ENCODE peak calls at places on chromosomes 1 and 21, in seven cellular contexts. D, H, A, S, R, B and Y are unnamed samples.

GRCh38 chr1:159200759-159201158 is 3.9 kb upstream of the ACKR1 start:
- DNase-seq in D (no peak), R (no peak), B (no peak), A (no peak), S (no peak), H (no peak), Y (no peak)

GRCh38 chr1:180917306-180918065 is 4.8 kb downstream of the KIAA1614 start:
- DNase-seq in A (no peak), B (no peak), R (peak), H (no peak), S (no peak), D (no peak), Y (no peak)

GRCh38 chr1:103220503-103221095 is 112.3 kb upstream of the COL11A1 start:
- DNase-seq in R (peak), A (no peak), H (no peak), B (no peak), S (no peak), D (peak), Y (no peak)

GRCh38 chr1:32525053-32525452 is 14.2 kb upstream of the ZBTB8A start:
- DNase-seq in H (no peak), D (peak), B (peak), R (no peak), A (no peak), S (no peak), Y (no peak)

GRCh38 chr1:5473268-5473667 is 519.0 kb downstream of the NPHP4 start:
- DNase-seq in H (no peak), A (no peak), S (no peak), B (no peak), R (no peak), D (no peak), Y (no peak)

GRCh38 chr1:41618066-41618825 is 133.8 kb upstream of the EDN2 start:
- DNase-seq in S (peak), R (peak), D (no peak), B (peak), H (peak), A (no peak), Y (no peak)

GRCh38 chr1:89518116-89518780 is 6.4 kb upstream of the LRRC8B start:
- DNase-seq in S (no peak), R (peak), H (no peak), A (no peak), D (no peak), B (no peak), Y (no peak)

GRCh38 chr1:43766086-43766784 is 58.9 kb downstream of the ST3GAL3 start:
- DNase-seq in A (no peak), R (no peak), H (peak), B (peak), D (no peak), S (no peak), Y (no peak)

GRCh38 chr1:166032901-166033371 is 133.9 kb downstream of the FAM78B start:
- DNase-seq in A (no peak), H (no peak), R (no peak), B (no peak), D (no peak), S (no peak), Y (no peak)

GRCh38 chr21:45680215-45680614 is 36.7 kb downstream of the PCBP3 start:
- DNase-seq in S (no peak), R (no peak), H (no peak), D (no peak), A (no peak), B (no peak), Y (no peak)

GRCh38 chr1:59293849-59294248 is 3.0 kb upstream of the FGGY start:
- DNase-seq in S (no peak), H (no peak), A (no peak), D (no peak), B (no peak), R (no peak), Y (no peak)

GRCh38 chr1:59017501-59018231 is 233.8 kb upstream of the JUN start:
- DNase-seq in B (peak), R (peak), D (peak), A (no peak), H (no peak), S (no peak), Y (no peak)

GRCh38 chr1:157969693-157970485 is 23.6 kb upstream of the KIRREL1 start:
- DNase-seq in D (peak), H (no peak), R (peak), B (peak), S (peak), A (no peak), Y (no peak)

GRCh38 chr1:183622013-183622412 is 13.6 kb downstream of the ARPC5 start:
- DNase-seq in S (no peak), R (no peak), A (no peak), B (no peak), D (no peak), H (no peak), Y (no peak)

GRCh38 chr1:236853916-236854601 is 59.0 kb downstream of the MTR start:
- DNase-seq in B (no peak), D (peak), S (no peak), H (no peak), R (peak), A (no peak), Y (no peak)

GRCh38 chr1:112358798-112359408 is 37.1 kb upstream of the CTTNBP2NL start:
- DNase-seq in S (peak), R (peak), H (peak), A (peak), B (peak), D (peak), Y (no peak)

GRCh38 chr1:32705516-32705915 is 2.9 kb upstream of the SYNC start:
- DNase-seq in S (no peak), R (no peak), D (no peak), A (no peak), H (no peak), B (no peak), Y (no peak)

GRCh38 chr1:160096491-160097116 is 1.8 kb downstream of the IGSF8 start:
- DNase-seq in R (peak), H (no peak), A (no peak), B (peak), D (no peak), S (peak), Y (no peak)

GRCh38 chr1:2033165-2033564 is 14.0 kb downstream of the GABRD start:
- DNase-seq in A (no peak), D (no peak), H (no peak), B (no peak), R (no peak), S (no peak), Y (no peak)

GRCh38 chr1:116537439-116537838 is 33.4 kb downstream of the CD58 start:
- DNase-seq in R (peak), D (peak), A (no peak), H (no peak), S (no peak), B (peak), Y (no peak)

GRCh38 chr21:41186763-41187536 is 19.0 kb downstream of the BACE2 start:
- DNase-seq in A (no peak), S (no peak), R (no peak), H (no peak), D (no peak), B (peak), Y (no peak)

GRCh38 chr1:166843769-166844596 is 4.7 kb downstream of the POGK start:
- DNase-seq in H (no peak), B (no peak), S (no peak), D (peak), R (peak), A (no peak), Y (no peak)

GRCh38 chr1:92538413-92539061 is 51.8 kb upstream of the GFI1 start:
- DNase-seq in R (no peak), S (no peak), H (no peak), A (no peak), D (peak), B (no peak), Y (peak)

GRCh38 chr1:32398401-32398800 is 4.2 kb upstream of the BSDC1 start:
- DNase-seq in D (peak), R (no peak), H (no peak), S (no peak), B (no peak), A (no peak), Y (no peak)

GRCh38 chr1:1665815-1666251 is 7.0 kb upstream of the CDK11B start:
- DNase-seq in R (peak), A (peak), H (no peak), B (no peak), S (no peak), D (no peak), Y (no peak)

GRCh38 chr1:195939844-195940243 is 668.4 kb downstream of the KCNT2 start:
- DNase-seq in S (no peak), H (no peak), R (no peak), D (no peak), B (peak), A (no peak), Y (no peak)

GRCh38 chr1:231828182-231828920 is 201.8 kb downstream of the DISC1 start:
- DNase-seq in H (no peak), D (peak), B (peak), A (no peak), R (peak), S (no peak), Y (no peak)

GRCh38 chr1:9376430-9376829 is 83.7 kb downstream of the SPSB1 start:
- DNase-seq in B (no peak), D (no peak), R (no peak), H (no peak), S (no peak), A (no peak), Y (no peak)

GRCh38 chr1:58356402-58356801 is 190.1 kb downstream of the OMA1 start:
- DNase-seq in R (no peak), H (no peak), B (no peak), A (no peak), S (no peak), D (no peak), Y (no peak)

GRCh38 chr1:151537112-151537511 is 3.0 kb upstream of the TUFT1 start:
- DNase-seq in B (peak), H (no peak), D (peak), S (no peak), R (peak), A (no peak), Y (no peak)

GRCh38 chr1:83077411-83077810 is 921.5 kb downstream of the TTLL7 start:
- DNase-seq in D (no peak), A (no peak), H (no peak), S (no peak), B (no peak), R (no peak), Y (no peak)

DNA sequence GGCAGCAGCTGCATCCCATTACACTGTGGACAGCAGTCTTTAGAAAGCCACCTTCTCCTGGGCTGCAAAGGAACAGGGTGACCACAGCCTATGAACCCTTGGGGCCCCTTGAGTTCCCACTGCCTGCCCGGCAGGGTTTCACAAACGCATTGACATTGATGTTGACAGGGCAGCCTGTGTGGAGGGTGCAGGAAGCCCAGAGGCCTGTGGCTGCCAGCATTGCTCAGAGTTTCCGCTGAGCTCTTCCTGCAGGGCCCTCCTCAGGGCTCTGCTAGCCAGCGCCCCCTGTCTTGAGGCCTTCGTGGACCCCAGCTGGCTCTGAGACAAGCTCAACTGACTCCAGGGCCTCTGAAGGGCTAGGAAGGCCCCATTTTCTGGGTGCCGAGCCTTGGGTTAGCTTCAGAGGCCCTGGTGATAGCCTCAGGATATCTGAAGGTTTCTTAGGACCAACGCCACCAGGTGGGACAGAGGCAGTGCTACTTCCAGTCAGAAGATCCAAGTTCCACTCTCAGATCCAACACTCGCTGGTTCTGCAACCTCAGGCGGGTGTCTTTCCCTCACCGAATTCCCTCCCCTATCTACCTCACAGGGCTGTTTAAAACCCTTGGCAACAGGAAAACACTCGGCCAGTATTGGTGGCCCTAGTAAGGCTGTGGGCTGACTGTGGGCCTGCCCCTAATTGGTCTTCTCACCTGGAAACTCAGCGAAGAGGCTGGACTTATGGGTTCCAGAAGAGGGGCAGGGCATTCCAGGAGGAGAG is 27.2 kb upstream of the EPS8L3 start:
- DNase-seq in B (no peak), A (peak), R (peak), H (peak), S (no peak), D (peak), Y (peak)
- TF ChIP-seq CTCF in B (no peak), A (peak), R (peak), H (no peak), S (no peak), D (no peak), Y (peak)

DNA sequence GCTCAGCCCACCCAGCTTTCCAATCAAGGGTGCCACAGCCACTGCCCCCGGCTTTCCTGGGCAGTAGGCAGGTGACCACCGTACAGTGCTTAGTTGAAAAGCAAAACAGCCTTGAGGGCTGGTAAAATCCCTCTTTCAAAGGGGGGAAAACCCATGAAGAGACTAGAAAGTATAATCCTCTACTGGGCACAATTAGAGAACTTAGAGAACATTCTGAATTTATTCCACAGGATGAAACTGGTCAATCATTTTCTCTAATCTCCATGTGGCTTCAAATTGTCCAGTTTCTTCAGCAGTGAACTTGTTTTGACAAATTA is 15.3 kb upstream of the LRRC47 start:
- DNase-seq in B (no peak), R (no peak), A (no peak), D (no peak), H (no peak), S (no peak), Y (no peak)
- H3K4me3 ChIP-seq in B (no peak), R (no peak), A (no peak), D (no peak), H (no peak), S (no peak), Y (no peak)

DNA sequence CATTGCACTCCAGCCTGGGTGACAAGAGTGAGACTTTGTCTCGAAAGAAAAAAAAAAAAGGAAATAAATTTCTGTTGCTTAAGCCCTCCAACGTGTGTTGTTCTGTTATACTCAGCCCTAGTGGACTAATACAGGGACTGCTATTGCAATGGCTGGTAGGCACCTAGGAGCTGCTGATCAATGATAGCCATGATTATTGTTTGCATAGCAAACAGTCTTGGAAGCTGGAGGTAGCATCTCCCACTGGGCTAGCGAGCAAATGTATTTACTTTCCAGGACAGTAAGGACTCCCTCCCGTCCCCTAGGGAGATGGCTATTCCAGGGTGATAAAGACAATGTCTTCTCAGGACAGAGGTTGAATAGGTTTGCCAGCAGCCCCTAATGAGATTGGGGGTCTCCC is 13.5 kb upstream of the TNFRSF8 start:
- DNase-seq in R (no peak), A (no peak), B (no peak), D (no peak), S (no peak), H (no peak), Y (no peak)
- TF ChIP-seq CTCF in R (no peak), A (no peak), B (peak), D (no peak), S (no peak), H (no peak), Y (peak)

GRCh38 chr1:15852036-15852827 is 4.7 kb downstream of the SPEN start:
- DNase-seq in A (no peak), R (no peak), S (no peak), B (peak), H (no peak), D (peak), Y (no peak)
- H3K4me3 ChIP-seq in A (no peak), R (no peak), S (no peak), B (no peak), H (no peak), D (no peak), Y (peak)